ENCODE peak calls at places on chromosomes 4 and X, in ten cellular contexts. X, A, S, Q, Y, I, W, P, K and T are unnamed samples.

GRCh38 chrX:11137543-11138139 is 26.5 kb downstream of the HCCS start:
- DNase-seq in X (no peak), A (no peak), S (no peak), Q (no peak), Y (peak; percentile 23), I (peak; percentile 45), W (no peak), P (peak; percentile 75), K (no peak), T (no peak)

GRCh38 chrX:28177202-28177601 is 196.0 kb upstream of the DCAF8L1 start:
- DNase-seq in X (peak; percentile 25), A (no peak), S (no peak), Q (no peak), Y (peak; percentile 2), I (no peak), W (no peak), P (no peak), K (no peak), T (no peak)

GRCh38 chrX:9312922-9313867 is 151.7 kb upstream of the TBL1X start:
- DNase-seq in X (peak; percentile 67), A (peak; percentile 25), S (no peak), Q (peak; percentile 56), Y (peak; percentile 39), I (peak; percentile 19), W (no peak), P (peak; percentile 24), K (peak; percentile 69), T (no peak)

GRCh38 chrX:14963447-14964236 is 90.4 kb downstream of the MOSPD2 start:
- DNase-seq in X (no peak), A (no peak), S (no peak), Q (no peak), Y (peak; percentile 3), I (peak; percentile 29), W (no peak), P (no peak), K (no peak), T (no peak)

GRCh38 chrX:97159916-97160800 is 276.4 kb downstream of the RPA4 start:
- DNase-seq in X (peak; percentile 18), A (no peak), S (no peak), Q (no peak), Y (peak; percentile 67), I (no peak), W (no peak), P (no peak), K (no peak), T (no peak)

GRCh38 chrX:100410901-100411801 is 1.1 kb upstream of the PCDH19 start:
- DNase-seq in X (no peak), A (no peak), S (peak; percentile 63), Q (no peak), Y (no peak), I (peak; percentile 7), W (peak; percentile 55), P (no peak), K (no peak), T (no peak)

GRCh38 chr4:164949448-164950118 is 27.9 kb downstream of the TRIM61 start:
- DNase-seq in X (no peak), A (no peak), S (no peak), Q (no peak), Y (no peak), I (no peak), W (no peak), P (no peak), K (no peak), T (no peak)

GRCh38 chrX:150092549-150092948 is 154.3 kb upstream of the EOLA2 start:
- DNase-seq in X (no peak), A (no peak), S (no peak), Q (no peak), Y (no peak), I (no peak), W (no peak), P (no peak), K (no peak), T (no peak)

GRCh38 chr4:107780665-107781064 is 44.1 kb upstream of the SGMS2 start:
- DNase-seq in X (no peak), A (no peak), S (no peak), Q (no peak), Y (peak; percentile 27), I (no peak), W (no peak), P (no peak), K (no peak), T (no peak)
- H3K4me1 ChIP-seq in X (peaks cover 7% of the 10 kb centered on the region), A (no peaks in the 10 kb centered on the region), S (no peaks in the 10 kb centered on the region), Q (no peaks in the 10 kb centered on the region), Y (no peaks in the 10 kb centered on the region), I (no peaks in the 10 kb centered on the region), W (no peaks in the 10 kb centered on the region), P (peaks cover 12% of the 10 kb centered on the region), K (no peaks in the 10 kb centered on the region), T (no peaks in the 10 kb centered on the region)

GRCh38 chr4:18020671-18021469 is 685 bp downstream of the LCORL start:
- DNase-seq in X (peak; percentile 70), A (peak; percentile 42), S (peak; percentile 87), Q (peak; percentile 72), Y (peak; percentile 81), I (peak; percentile 69), W (no peak), P (peak; percentile 33), K (peak; percentile 86), T (peak; percentile 63)

GRCh38 chr4:18020145-18020670 is 1.3 kb downstream of the LCORL start:
- DNase-seq in X (peak; percentile 19), A (no peak), S (no peak), Q (peak; percentile 20), Y (no peak), I (peak; percentile 27), W (no peak), P (no peak), K (peak; percentile 62), T (no peak)

GRCh38 chr4:18021720-18022571 is at the start of gene LCORL:
- DNase-seq in X (peak; percentile 93), A (peak; percentile 94), S (peak; percentile 97), Q (peak; percentile 95), Y (peak; percentile 93), I (peak; percentile 97), W (peak; percentile 97), P (peak; percentile 85), K (peak; percentile 95), T (peak; percentile 95)

GRCh38 chr4:18022572-18023039 is 1.1 kb upstream of the LCORL start:
- DNase-seq in X (no peak), A (no peak), S (no peak), Q (no peak), Y (no peak), I (no peak), W (no peak), P (no peak), K (no peak), T (no peak)

DNA sequence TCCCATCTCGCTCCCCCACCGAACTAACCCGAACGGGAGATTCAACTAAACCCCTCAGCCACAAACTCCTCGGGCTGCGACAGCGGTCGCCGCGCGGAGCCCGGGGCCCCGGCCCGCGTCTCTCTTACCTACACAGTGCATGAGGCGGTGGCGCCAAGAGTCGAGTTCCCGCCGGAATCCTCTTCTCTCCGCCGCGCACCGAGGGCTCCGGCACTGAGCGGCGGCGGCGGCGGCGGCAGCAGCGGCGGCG is 160 bp downstream of the LCORL start:
- DNase-seq in X (no peak), A (no peak), S (no peak), Q (no peak), Y (no peak), I (no peak), W (no peak), P (peak; percentile 6), K (no peak), T (no peak)
- TF ChIP-seq POLR2A in X (peak; percentile 77), A (no peak), S (no peak), Q (peak; percentile 63), Y (no peak), I (no peak), W (peak; percentile 41), P (peak; percentile 88), K (no peak), T (no peak)

GRCh38 chr4:156974264-156974663 is 2.7 kb upstream of the PDGFC start:
- DNase-seq in X (no peak), A (no peak), S (no peak), Q (no peak), Y (no peak), I (no peak), W (no peak), P (no peak), K (no peak), T (no peak)

GRCh38 chr4:156972370-156972980 is 876 bp upstream of the PDGFC start:
- DNase-seq in X (no peak), A (no peak), S (no peak), Q (no peak), Y (no peak), I (no peak), W (no peak), P (no peak), K (no peak), T (no peak)

GRCh38 chr4:156977435-156978160 is 6.0 kb upstream of the PDGFC start:
- DNase-seq in X (no peak), A (no peak), S (no peak), Q (no peak), Y (no peak), I (no peak), W (no peak), P (no peak), K (no peak), T (no peak)

GRCh38 chr4:156971623-156972369 is at the start of gene PDGFC:
- DNase-seq in X (peak; percentile 67), A (peak; percentile 79), S (peak; percentile 91), Q (peak; percentile 88), Y (peak; percentile 57), I (peak; percentile 75), W (peak; percentile 95), P (peak; percentile 48), K (peak; percentile 88), T (peak; percentile 82)

DNA sequence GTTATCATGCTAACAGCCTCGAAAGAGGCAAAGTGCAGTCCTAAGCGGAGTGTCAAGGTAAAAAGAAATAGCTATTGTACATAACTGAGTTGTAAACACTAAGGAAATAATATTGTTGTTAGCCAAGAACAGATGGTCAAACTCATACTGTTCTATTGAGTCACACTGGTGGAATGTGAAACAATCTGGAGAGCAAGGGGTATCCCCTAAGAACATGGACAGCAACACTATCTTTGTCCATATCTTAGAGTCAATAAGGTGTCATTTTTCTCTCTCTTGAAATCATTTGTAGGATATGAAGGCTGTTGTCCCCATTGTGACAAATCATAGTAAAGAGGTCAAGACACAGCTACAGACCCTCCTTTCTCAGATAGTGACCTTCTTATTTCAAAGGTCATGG is 4.5 kb upstream of the PDGFC start:
- DNase-seq in X (no peak), A (no peak), S (no peak), Q (no peak), Y (no peak), I (peak; percentile 52), W (no peak), P (no peak), K (no peak), T (no peak)
- H3K4me1 ChIP-seq in X (peaks cover 7% of the 10 kb centered on the region), A (peaks cover 17% of the 10 kb centered on the region), S (no peaks in the 10 kb centered on the region), Q (no peaks in the 10 kb centered on the region), Y (no peaks in the 10 kb centered on the region), I (peaks cover 17% of the 10 kb centered on the region), W (no peaks in the 10 kb centered on the region), P (peaks cover 23% of the 10 kb centered on the region), K (peaks cover 18% of the 10 kb centered on the region), T (no peaks in the 10 kb centered on the region)

GRCh38 chrX:120290107-120290506 is 21.2 kb downstream of the TMEM255A start:
- DNase-seq in X (no peak), A (no peak), S (no peak), Q (no peak), Y (no peak), I (no peak), W (no peak), P (no peak), K (no peak), T (no peak)

GRCh38 chrX:120291211-120291610 is 20.1 kb downstream of the TMEM255A start:
- DNase-seq in X (no peak), A (no peak), S (no peak), Q (no peak), Y (no peak), I (no peak), W (no peak), P (no peak), K (no peak), T (no peak)

GRCh38 chrX:120287513-120288112 is 23.6 kb downstream of the TMEM255A start:
- DNase-seq in X (no peak), A (no peak), S (no peak), Q (no peak), Y (no peak), I (no peak), W (no peak), P (no peak), K (no peak), T (no peak)

GRCh38 chrX:120297923-120298322 is 13.3 kb downstream of the TMEM255A start:
- DNase-seq in X (no peak), A (no peak), S (no peak), Q (no peak), Y (no peak), I (no peak), W (no peak), P (no peak), K (no peak), T (no peak)

DNA sequence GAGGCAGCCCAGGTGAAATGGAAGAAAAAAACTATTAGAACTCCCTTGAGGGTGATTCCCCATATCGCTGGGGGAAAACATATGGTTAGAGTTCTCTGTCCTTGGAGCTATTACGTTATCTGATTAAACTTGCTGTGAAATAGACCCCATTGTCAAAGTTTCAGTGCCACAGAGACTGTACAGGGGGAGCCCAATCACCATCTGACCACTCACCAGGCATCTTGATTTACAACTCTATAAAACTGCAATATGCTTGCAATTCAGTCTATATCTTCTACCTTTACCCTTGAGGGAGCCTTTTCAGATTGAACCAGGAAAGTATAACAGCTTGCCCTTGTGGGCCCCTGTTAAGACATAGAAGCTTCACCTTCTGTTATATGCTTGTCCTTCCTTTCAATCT is 18.2 kb downstream of the TMEM255A start:
- DNase-seq in X (no peak), A (no peak), S (no peak), Q (no peak), Y (no peak), I (no peak), W (no peak), P (no peak), K (no peak), T (no peak)
- TF ChIP-seq POLR2A in X (no peak), A (no peak), S (no peak), Q (no peak), Y (no peak), I (no peak), W (no peak), P (no peak), K (no peak), T (no peak)